ENCODE peak calls at places on chromosomes 16 and 17, in six cellular contexts. T is ascending aorta, E is choroid plexus epithelial cell, G is nephron progenitor cell, R is Caco-2, B is left ventricle myocardium inferior. P is an unnamed sample.

GRCh38 chr16:4723071-4723767 is 10.9 kb downstream of the ANKS3 start:
- DNase-seq in R (no peak), B (no peak), T (no peak), G (no peak), E (no peak), P (no peak)

GRCh38 chr16:87448866-87449265 is 44.0 kb downstream of the ZCCHC14 start:
- DNase-seq in T (no peak), G (no peak), B (no peak), E (no peak), R (no peak), P (no peak)

GRCh38 chr16:4507588-4508345 is 30.8 kb downstream of the CDIP1 start:
- DNase-seq in G (no peak), T (no peak), B (no peak), R (no peak), E (no peak), P (no peak)

GRCh38 chr17:38886643-38887010 is 16.8 kb downstream of the LASP1 start:
- DNase-seq in G (no peak), B (no peak), T (no peak), R (no peak), E (no peak), P (no peak)

GRCh38 chr16:78770353-78771091 is 671.1 kb downstream of the WWOX start:
- DNase-seq in T (no peak), G (peak; percentile 73), B (peak; percentile 72), R (peak; percentile 61), E (peak; percentile 1), P (no peak)

GRCh38 chr17:43936434-43936833 is 5.8 kb downstream of the PPY start:
- DNase-seq in E (no peak), G (no peak), B (no peak), R (no peak), T (no peak), P (peak; percentile 57)

GRCh38 chr16:53695070-53695469 is 8.6 kb downstream of the RPGRIP1L start:
- DNase-seq in B (no peak), G (no peak), R (no peak), E (peak; percentile 39), T (no peak), P (peak; percentile 81)

GRCh38 chr16:75312875-75313274 is 61.5 kb upstream of the BCAR1 start:
- DNase-seq in E (no peak), T (no peak), B (no peak), R (no peak), G (no peak), P (no peak)

GRCh38 chr16:8370374-8371015 is 219.8 kb downstream of the TMEM114 start:
- DNase-seq in G (no peak), R (no peak), B (no peak), E (peak; percentile 1), T (no peak), P (no peak)

GRCh38 chr17:16352303-16352837 is 899 bp downstream of the CENPV start:
- DNase-seq in R (peak; percentile 54), E (peak; percentile 37), T (no peak), G (peak; percentile 71), B (peak; percentile 18), P (peak; percentile 37)

GRCh38 chr17:40310882-40311391 is 2.0 kb downstream of the RARA start:
- DNase-seq in T (no peak), E (no peak), B (peak; percentile 61), R (no peak), G (no peak), P (no peak)

GRCh38 chr17:69900101-69900500 is 174.9 kb upstream of the KCNJ16 start:
- DNase-seq in T (no peak), G (no peak), E (no peak), B (no peak), R (no peak), P (no peak)

GRCh38 chr17:40068129-40068581 is 5.4 kb downstream of the THRA start:
- DNase-seq in B (no peak), R (no peak), G (no peak), T (no peak), E (no peak), P (no peak)

GRCh38 chr16:89179656-89180315 is 8.2 kb downstream of the CDH15 start:
- DNase-seq in B (no peak), E (no peak), T (no peak), R (no peak), G (no peak), P (no peak)

GRCh38 chr16:3152273-3153076 is 17.6 kb downstream of the ZNF213 start:
- DNase-seq in G (peak; percentile 93), T (no peak), R (peak; percentile 93), B (peak; percentile 86), E (peak; percentile 91), P (peak; percentile 91)

GRCh38 chr17:19709841-19710240 is 6.5 kb downstream of the SLC47A2 start:
- DNase-seq in R (no peak), T (no peak), G (no peak), B (no peak), E (no peak), P (no peak)

GRCh38 chr17:7650509-7651096 is at the start of gene ATP1B2:
- DNase-seq in T (no peak), R (peak; percentile 84), G (peak; percentile 91), E (peak; percentile 29), B (peak; percentile 70), P (peak; percentile 25)

GRCh38 chr16:19595043-19595767 is 39.7 kb downstream of the VPS35L start:
- DNase-seq in G (no peak), T (no peak), R (peak; percentile 33), E (peak; percentile 92), B (peak; percentile 20), P (peak; percentile 89)

GRCh38 chr16:69531988-69532387 is 33.8 kb upstream of the NFAT5 start:
- DNase-seq in E (no peak), R (no peak), B (no peak), T (no peak), G (no peak), P (no peak)

GRCh38 chr16:81730090-81731051 is 48.7 kb upstream of the PLCG2 start:
- DNase-seq in E (peak; percentile 89), B (peak; percentile 86), G (peak; percentile 98), T (no peak), R (peak; percentile 68), P (peak; percentile 86)

GRCh38 chr16:81732699-81733098 is 46.4 kb upstream of the PLCG2 start:
- DNase-seq in G (no peak), B (no peak), T (no peak), E (no peak), R (no peak), P (no peak)

GRCh38 chr16:81731636-81732035 is 47.5 kb upstream of the PLCG2 start:
- DNase-seq in E (no peak), G (no peak), R (no peak), B (no peak), T (no peak), P (no peak)

GRCh38 chr16:81728435-81728834 is 50.7 kb upstream of the PLCG2 start:
- DNase-seq in E (no peak), G (no peak), T (no peak), B (no peak), R (no peak), P (no peak)

GRCh38 chr16:81729451-81729850 is 49.6 kb upstream of the PLCG2 start:
- DNase-seq in G (peak; percentile 26), T (no peak), E (no peak), R (no peak), B (no peak), P (no peak)
- TF ChIP-seq CTCF in G (no peak), T (no peak), E (peak; percentile 28), R (no peak), B (no peak), P (no peak)

GRCh38 chr16:20960899-20961298 is 60.3 kb downstream of the LYRM1 start:
- DNase-seq in G (no peak), E (no peak), T (no peak), B (no peak), R (no peak), P (no peak)

GRCh38 chr16:20952144-20952797 is 51.7 kb downstream of the LYRM1 start:
- DNase-seq in T (no peak), B (no peak), G (no peak), E (no peak), R (no peak), P (no peak)

GRCh38 chr16:20954574-20954973 is 54.0 kb downstream of the LYRM1 start:
- DNase-seq in T (no peak), R (no peak), B (no peak), E (no peak), G (no peak), P (no peak)

GRCh38 chr16:20957153-20957552 is 56.6 kb downstream of the LYRM1 start:
- DNase-seq in B (no peak), T (no peak), G (no peak), R (no peak), E (no peak), P (no peak)

DNA sequence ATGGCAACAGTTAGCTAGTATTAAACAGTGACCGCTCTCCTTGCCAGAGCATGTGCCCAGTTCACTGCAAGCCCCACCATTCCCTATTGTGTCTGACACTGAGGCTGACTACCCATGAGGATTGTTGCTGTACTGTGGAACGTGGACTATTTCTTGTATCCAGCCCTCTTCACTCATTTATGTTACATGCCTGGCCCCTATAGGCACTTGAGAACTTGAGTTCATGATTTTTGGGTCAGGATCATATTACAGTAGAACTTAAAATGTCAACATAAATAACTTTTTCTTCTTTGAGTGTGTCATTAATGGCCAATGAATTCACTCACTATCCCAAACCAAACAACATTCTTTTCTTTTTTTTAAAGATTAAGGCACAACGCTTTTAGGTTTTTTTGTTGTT is 55.7 kb downstream of the LYRM1 start:
- DNase-seq in G (no peak), B (no peak), T (no peak), R (no peak), E (peak; percentile 68), P (peak; percentile 55)
- TF ChIP-seq CTCF in G (no peak), B (no peak), T (no peak), R (no peak), E (peak; percentile 24), P (no peak)

DNA sequence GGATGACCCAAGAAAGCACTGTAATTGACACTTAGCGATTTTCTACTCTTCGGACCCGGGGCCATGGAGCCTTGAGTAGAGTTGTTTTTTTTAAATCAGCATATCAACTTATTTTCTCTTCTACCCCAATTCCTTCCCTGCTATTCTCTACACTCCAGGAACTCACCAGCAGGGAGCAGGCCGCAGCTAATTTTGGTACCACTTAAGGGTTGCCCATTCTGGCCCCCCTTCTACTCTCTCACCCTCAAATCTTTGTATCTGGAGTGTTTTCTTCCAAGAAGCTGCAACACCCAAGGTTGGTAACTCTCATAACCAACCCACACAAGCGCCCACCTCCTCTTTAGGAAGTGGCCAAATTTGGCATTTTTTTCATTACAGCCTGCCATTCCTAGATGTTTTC is 5.5 kb upstream of the ERAL1 start:
- DNase-seq in T (no peak), G (no peak), E (peak; percentile 14), R (no peak), B (no peak), P (no peak)
- TF ChIP-seq CTCF in T (no peak), G (no peak), E (peak; percentile 23), R (peak; percentile 15), B (no peak), P (no peak)

DNA sequence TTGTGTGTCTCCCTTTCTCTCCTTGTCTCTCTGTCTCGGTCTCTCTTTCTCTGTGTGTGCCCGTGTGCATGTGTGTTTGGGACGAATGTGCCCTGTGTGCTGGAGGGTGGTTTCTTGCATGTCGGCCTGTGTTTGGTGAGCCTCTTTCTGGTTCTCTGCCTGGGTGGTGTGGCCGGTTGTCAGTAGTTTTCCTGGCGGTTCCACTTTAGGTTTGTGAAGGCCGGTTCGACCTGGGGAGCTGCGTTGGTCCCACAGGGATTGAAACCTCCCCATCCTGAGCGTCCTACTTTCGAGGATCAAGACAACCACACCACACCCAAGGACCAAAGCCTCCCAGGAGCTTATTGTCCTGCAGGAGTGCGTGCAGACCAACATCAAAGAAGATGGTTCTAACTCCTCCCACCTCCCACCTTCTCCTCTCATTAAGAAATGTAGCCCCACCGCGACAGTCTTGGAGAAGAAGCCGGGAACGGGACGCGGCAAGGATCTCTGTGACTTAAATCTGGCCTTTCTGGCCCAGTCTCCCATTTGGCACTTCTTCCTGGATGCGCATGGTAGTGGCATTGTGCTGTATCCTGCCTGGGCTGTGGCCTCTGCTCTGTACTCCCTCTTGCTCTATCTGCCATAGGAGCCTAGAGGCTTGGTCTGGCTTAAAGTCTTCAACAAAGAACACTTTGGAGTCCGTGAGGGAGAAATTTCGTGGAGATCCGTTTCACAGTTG is 1685.0 kb downstream of the TP53TG3F start:
- DNase-seq in E (no peak), G (no peak), T (no peak), R (no peak), B (no peak), P (no peak)
- TF ChIP-seq CTCF in E (no peak), G (no peak), T (no peak), R (no peak), B (no peak), P (no peak)